ENCODE peak calls at places on chromosomes 5 and 9, in ten cellular contexts. Y, P, Z, L, B, K, S, F, D and Q are unnamed samples.

GRCh38 chr5:172769598-172770373 is 1.2 kb downstream of the DUSP1 start:
- DNase-seq in D (no peak), Z (no peak), B (no peak), P (no peak), L (no peak), K (peak), Y (no peak), S (no peak), F (peak), Q (no peak)

GRCh38 chr5:7597058-7597457 is 201.1 kb downstream of the ADCY2 start:
- DNase-seq in S (no peak), P (no peak), F (peak), K (no peak), D (no peak), L (no peak), B (no peak), Y (no peak), Z (no peak), Q (no peak)

GRCh38 chr5:33371660-33372059 is 69.1 kb upstream of the TARS1 start:
- DNase-seq in Z (peak), F (peak), Y (no peak), P (no peak), S (no peak), B (no peak), K (peak), D (no peak), L (no peak), Q (no peak)

GRCh38 chr5:126351138-126351537 is 72.1 kb upstream of the GRAMD2B start:
- DNase-seq in P (no peak), S (no peak), L (no peak), D (no peak), B (no peak), Y (no peak), Z (no peak), F (peak), K (peak), Q (no peak)

GRCh38 chr5:943874-944620 is 51.4 kb downstream of the TRIP13 start:
- DNase-seq in L (no peak), B (no peak), Z (no peak), D (no peak), S (no peak), K (no peak), F (no peak), P (no peak), Y (no peak), Q (no peak)

GRCh38 chr9:70506159-70506558 is 91.7 kb upstream of the KLF9 start:
- DNase-seq in K (no peak), Y (no peak), Z (no peak), D (no peak), L (no peak), P (no peak), B (no peak), F (peak), S (no peak), Q (no peak)

GRCh38 chr9:14907360-14907685 is 2.9 kb downstream of the FREM1 start:
- DNase-seq in L (peak), P (peak), B (no peak), D (no peak), Y (no peak), Z (no peak), S (no peak), F (no peak), K (no peak), Q (no peak)

GRCh38 chr5:58135571-58136335 is 324.1 kb downstream of the PLK2 start:
- DNase-seq in S (no peak), K (peak), B (no peak), F (peak), Y (no peak), P (no peak), Z (peak), L (no peak), D (no peak), Q (no peak)